ENCODE peak calls at places on chromosomes 12 and 14, in four cellular contexts. One of them, this sample, is unnamed.

GRCh38 chr12:111741235-111741812 is 25.4 kb upstream of the ALDH2 start:
- DNase-seq in HepG2: no peak
- DNase-seq in Panc1: no peak
- DNase-seq in stomach: peak
- DNase-seq in this sample: no peak

GRCh38 chr14:79629891-79630560 is 581.3 kb downstream of the DIO2 start:
- DNase-seq in Panc1: no peak
- DNase-seq in stomach: no peak
- DNase-seq in HepG2: no peak
- DNase-seq in this sample: no peak

GRCh38 chr14:93059917-93060545 is 55.7 kb downstream of the ITPK1 start:
- DNase-seq in HepG2: no peak
- DNase-seq in Panc1: no peak
- DNase-seq in stomach: no peak
- DNase-seq in this sample: peak

GRCh38 chr12:95205685-95206084 is 11.6 kb downstream of the FGD6 start:
- DNase-seq in stomach: no peak
- DNase-seq in HepG2: no peak
- DNase-seq in Panc1: no peak
- DNase-seq in this sample: no peak

GRCh38 chr14:70555890-70556289 is 21.1 kb upstream of the ADAM20 start:
- DNase-seq in stomach: no peak
- DNase-seq in Panc1: no peak
- DNase-seq in HepG2: no peak
- DNase-seq in this sample: no peak

GRCh38 chr12:64883264-64884163 is 59.1 kb downstream of the TBC1D30 start:
- DNase-seq in Panc1: no peak
- DNase-seq in HepG2: peak
- DNase-seq in stomach: no peak
- DNase-seq in this sample: no peak

GRCh38 chr14:29971101-29971500 is 43.5 kb upstream of the PRKD1 start:
- DNase-seq in Panc1: no peak
- DNase-seq in HepG2: no peak
- DNase-seq in stomach: no peak
- DNase-seq in this sample: no peak

GRCh38 chr14:58297762-58298476 is 436 bp upstream of the ARID4A start:
- DNase-seq in stomach: peak
- DNase-seq in Panc1: peak
- DNase-seq in HepG2: peak
- DNase-seq in this sample: peak

GRCh38 chr14:96066976-96067375 is 27.8 kb downstream of the C14orf132 start:
- DNase-seq in stomach: no peak
- DNase-seq in Panc1: no peak
- DNase-seq in HepG2: no peak
- DNase-seq in this sample: no peak

GRCh38 chr14:77264466-77265186 is 6.4 kb downstream of the NGB start:
- DNase-seq in HepG2: no peak
- DNase-seq in stomach: no peak
- DNase-seq in Panc1: no peak
- DNase-seq in this sample: no peak

GRCh38 chr14:68589447-68590232 is 203.2 kb downstream of the ZFP36L1 start:
- DNase-seq in stomach: no peak
- DNase-seq in Panc1: no peak
- DNase-seq in HepG2: no peak
- DNase-seq in this sample: no peak

GRCh38 chr12:111246477-111247011 is 122.4 kb downstream of the PHETA1 start:
- DNase-seq in HepG2: no peak
- DNase-seq in Panc1: no peak
- DNase-seq in stomach: no peak
- DNase-seq in this sample: no peak

GRCh38 chr12:93311827-93312226 is 65.9 kb upstream of the NUDT4 start:
- DNase-seq in stomach: no peak
- DNase-seq in Panc1: no peak
- DNase-seq in HepG2: no peak
- DNase-seq in this sample: no peak

GRCh38 chr14:75010472-75010871 is 7.8 kb downstream of the EIF2B2 start:
- DNase-seq in HepG2: no peak
- DNase-seq in Panc1: no peak
- DNase-seq in stomach: no peak
- DNase-seq in this sample: no peak

GRCh38 chr12:123761841-123762714 is at the start of gene DNAH10:
- DNase-seq in Panc1: no peak
- DNase-seq in HepG2: peak
- DNase-seq in stomach: no peak
- DNase-seq in this sample: peak

GRCh38 chr14:80787876-80788275 is 153.7 kb downstream of the CEP128 start:
- DNase-seq in HepG2: no peak
- DNase-seq in Panc1: no peak
- DNase-seq in stomach: no peak
- DNase-seq in this sample: no peak

GRCh38 chr14:89576960-89577359 is 159.9 kb upstream of the FOXN3 start:
- DNase-seq in stomach: no peak
- DNase-seq in Panc1: no peak
- DNase-seq in HepG2: no peak
- DNase-seq in this sample: no peak

GRCh38 chr12:62267026-62267425 is 6.8 kb downstream of the USP15 start:
- DNase-seq in HepG2: no peak
- DNase-seq in Panc1: no peak
- DNase-seq in stomach: no peak
- DNase-seq in this sample: no peak

GRCh38 chr12:128047266-128048060 is 219.5 kb upstream of the TMEM132C start:
- DNase-seq in Panc1: no peak
- DNase-seq in stomach: no peak
- DNase-seq in HepG2: no peak
- DNase-seq in this sample: no peak

GRCh38 chr12:124862768-124863408 is 776 bp downstream of the SCARB1 start:
- DNase-seq in HepG2: no peak
- DNase-seq in stomach: no peak
- DNase-seq in Panc1: no peak
- DNase-seq in this sample: peak

GRCh38 chr14:77565289-77566081 is 51.0 kb downstream of the SPTLC2 start:
- DNase-seq in Panc1: no peak
- DNase-seq in HepG2: no peak
- DNase-seq in stomach: no peak
- DNase-seq in this sample: peak

GRCh38 chr12:110590806-110591326 is 7.7 kb upstream of the PPTC7 start:
- DNase-seq in Panc1: no peak
- DNase-seq in stomach: no peak
- DNase-seq in HepG2: peak
- DNase-seq in this sample: peak

GRCh38 chr14:69360438-69361108 is 37.5 kb downstream of the ERH start:
- DNase-seq in Panc1: no peak
- DNase-seq in HepG2: no peak
- DNase-seq in stomach: no peak
- DNase-seq in this sample: no peak

GRCh38 chr12:97711392-97711791 is 248.8 kb downstream of the RMST start:
- DNase-seq in stomach: no peak
- DNase-seq in Panc1: no peak
- DNase-seq in HepG2: no peak
- DNase-seq in this sample: no peak

DNA sequence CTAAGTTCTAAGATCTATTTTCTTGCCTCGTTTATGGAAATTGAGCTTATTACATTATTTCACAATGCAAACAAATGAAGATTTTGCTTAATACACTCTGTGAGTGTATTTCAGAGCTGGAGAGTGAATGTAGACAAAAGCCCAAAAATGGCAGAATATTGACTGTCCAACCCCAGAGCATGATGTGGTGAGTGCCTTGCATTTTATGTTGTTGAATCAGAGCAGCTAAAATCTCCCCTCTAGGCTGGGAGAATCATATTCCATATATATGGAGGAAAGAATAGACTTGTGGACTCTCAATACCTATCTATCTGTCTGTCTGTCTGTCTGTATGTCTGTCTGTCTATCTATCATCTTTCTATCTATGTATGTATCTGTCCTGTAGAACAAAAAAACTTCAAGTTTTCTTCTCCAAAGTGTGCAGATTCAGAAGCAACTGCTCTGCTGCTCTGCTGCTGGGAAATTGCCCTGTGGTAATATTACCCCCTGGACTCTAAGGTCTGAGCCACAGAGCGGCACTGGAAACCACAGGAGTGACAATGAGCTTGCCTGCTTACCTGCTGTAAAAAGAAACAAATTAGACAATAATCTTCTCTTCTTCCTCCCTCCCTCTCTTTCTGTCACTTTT is 209.4 kb upstream of the PRICKLE1 start:
- DNase-seq in HepG2: no peak
- DNase-seq in stomach: no peak
- DNase-seq in Panc1: no peak
- DNase-seq in this sample: no peak
- H3K27ac ChIP-seq in HepG2: no peak
- H3K27ac ChIP-seq in stomach: no peak
- H3K27ac ChIP-seq in Panc1: no peak
- H3K27ac ChIP-seq in this sample: no peak

GRCh38 chr12:68827895-68828294 is 19.9 kb downstream of the MDM2 start:
- DNase-seq in HepG2: no peak
- DNase-seq in stomach: no peak
- DNase-seq in Panc1: no peak
- DNase-seq in this sample: no peak
- TF ChIP-seq POLR2AphosphoS5 in HepG2: no peak
- TF ChIP-seq POLR2AphosphoS5 in stomach: no peak
- TF ChIP-seq POLR2AphosphoS5 in Panc1: no peak
- TF ChIP-seq POLR2AphosphoS5 in this sample: no peak

GRCh38 chr14:103910984-103911383 is 17.3 kb upstream of the TDRD9 start:
- DNase-seq in Panc1: no peak
- DNase-seq in HepG2: no peak
- DNase-seq in stomach: no peak
- DNase-seq in this sample: no peak

GRCh38 chr14:103909531-103910261 is 18.6 kb upstream of the TDRD9 start:
- DNase-seq in Panc1: no peak
- DNase-seq in stomach: no peak
- DNase-seq in HepG2: no peak
- DNase-seq in this sample: no peak

GRCh38 chr14:103905861-103906456 is 22.3 kb upstream of the TDRD9 start:
- DNase-seq in stomach: no peak
- DNase-seq in HepG2: no peak
- DNase-seq in Panc1: no peak
- DNase-seq in this sample: no peak

GRCh38 chr14:103910262-103910935 is 17.9 kb upstream of the TDRD9 start:
- DNase-seq in stomach: peak
- DNase-seq in Panc1: no peak
- DNase-seq in HepG2: peak
- DNase-seq in this sample: peak

GRCh38 chr14:103908580-103908979 is 19.7 kb upstream of the TDRD9 start:
- DNase-seq in Panc1: no peak
- DNase-seq in stomach: no peak
- DNase-seq in HepG2: no peak
- DNase-seq in this sample: no peak
- H3K27ac ChIP-seq in Panc1: no peak
- H3K27ac ChIP-seq in stomach: no peak
- H3K27ac ChIP-seq in HepG2: no peak
- H3K27ac ChIP-seq in this sample: no peak

GRCh38 chr14:60925286-60925685 is 55.6 kb downstream of the TRMT5 start:
- DNase-seq in Panc1: no peak
- DNase-seq in HepG2: no peak
- DNase-seq in stomach: no peak
- DNase-seq in this sample: no peak
- TF ChIP-seq POLR2AphosphoS5 in Panc1: no peak
- TF ChIP-seq POLR2AphosphoS5 in HepG2: no peak
- TF ChIP-seq POLR2AphosphoS5 in stomach: no peak
- TF ChIP-seq POLR2AphosphoS5 in this sample: no peak

GRCh38 chr12:38892090-38892786 is 13.2 kb downstream of the CPNE8 start:
- DNase-seq in HepG2: peak
- DNase-seq in Panc1: no peak
- DNase-seq in stomach: peak
- DNase-seq in this sample: no peak
- H3K27ac ChIP-seq in HepG2: peak
- H3K27ac ChIP-seq in Panc1: no peak
- H3K27ac ChIP-seq in stomach: no peak
- H3K27ac ChIP-seq in this sample: no peak

This sample was measured in HL-60.